ENCODE peak calls at places on chromosomes 5 and 9, in four cellular contexts. S is GM12878, E is SK-N-SH, R is HepG2. F is an unnamed sample.

GRCh38 chr5:131589510-131590348 is 45.3 kb downstream of the RAPGEF6 start:
- DNase-seq in S (peak; percentile 23), E (peak; percentile 83), R (peak; percentile 60), F (peak; percentile 29)

GRCh38 chr5:95886340-95887044 is 64.0 kb upstream of the GLRX start:
- DNase-seq in S (no peak), E (no peak), R (no peak), F (no peak)

GRCh38 chr5:1254196-1254595 is 29.0 kb downstream of the SLC6A18 start:
- DNase-seq in S (no peak), E (no peak), R (no peak), F (no peak)

GRCh38 chr5:16160706-16161105 is 18.9 kb downstream of the MARCHF11 start:
- DNase-seq in S (peak; percentile 2), E (no peak), R (peak; percentile 60), F (peak; percentile 59)

GRCh38 chr9:35811364-35812024 is 568 bp downstream of the SPAG8 start:
- DNase-seq in S (no peak), E (no peak), R (no peak), F (no peak)

GRCh38 chr9:5441043-5441442 is 3.3 kb upstream of the PLGRKT start:
- DNase-seq in S (no peak), E (no peak), R (no peak), F (no peak)

GRCh38 chr9:69054989-69055388 is 19.4 kb downstream of the FXN start:
- DNase-seq in S (no peak), E (no peak), R (no peak), F (no peak)

GRCh38 chr5:14399054-14399657 is 182.4 kb upstream of the OTULINL start:
- DNase-seq in S (no peak), E (peak; percentile 56), R (peak; percentile 28), F (peak; percentile 49)

GRCh38 chr5:91126448-91126847 is 256.7 kb downstream of the ARRDC3 start:
- DNase-seq in S (no peak), E (no peak), R (no peak), F (no peak)

GRCh38 chr5:10199700-10200099 is 50.0 kb downstream of the ATPSCKMT start:
- DNase-seq in S (no peak), E (no peak), R (no peak), F (no peak)

GRCh38 chr9:106964822-106965525 is 102.0 kb downstream of the ZNF462 start:
- DNase-seq in S (no peak), E (no peak), R (no peak), F (no peak)

GRCh38 chr9:117305454-117305853 is 109.4 kb downstream of the ASTN2 start:
- DNase-seq in S (no peak), E (no peak), R (no peak), F (no peak)

GRCh38 chr5:111603446-111603827 is 91.1 kb upstream of the STARD4 start:
- DNase-seq in S (no peak), E (no peak), R (no peak), F (no peak)

GRCh38 chr5:118327389-118327788 is 661.0 kb downstream of the DTWD2 start:
- DNase-seq in S (no peak), E (no peak), R (no peak), F (no peak)

GRCh38 chr9:95813923-95814322 is 61.6 kb upstream of the ERCC6L2 start:
- DNase-seq in S (no peak), E (no peak), R (no peak), F (no peak)

GRCh38 chr5:1329111-1329579 is 15.8 kb downstream of the CLPTM1L start:
- DNase-seq in S (no peak), E (no peak), R (no peak), F (no peak)

GRCh38 chr9:84974790-84975189 is 305.3 kb downstream of the NTRK2 start:
- DNase-seq in S (no peak), E (no peak), R (no peak), F (no peak)

GRCh38 chr5:66876266-66876807 is 280.1 kb downstream of the MAST4 start:
- DNase-seq in S (no peak), E (no peak), R (no peak), F (no peak)

GRCh38 chr5:113060410-113061025 is 83.9 kb downstream of the DCP2 start:
- DNase-seq in S (no peak), E (no peak), R (no peak), F (no peak)

GRCh38 chr5:55771175-55771655 is 33.4 kb downstream of the DDX4 start:
- DNase-seq in S (no peak), E (no peak), R (no peak), F (no peak)

GRCh38 chr5:2008851-2009629 is 126.3 kb upstream of the IRX4 start:
- DNase-seq in S (no peak), E (no peak), R (no peak), F (no peak)

GRCh38 chr9:34684145-34684544 is 6.9 kb downstream of the CCL19 start:
- DNase-seq in S (no peak), E (no peak), R (no peak), F (no peak)

DNA sequence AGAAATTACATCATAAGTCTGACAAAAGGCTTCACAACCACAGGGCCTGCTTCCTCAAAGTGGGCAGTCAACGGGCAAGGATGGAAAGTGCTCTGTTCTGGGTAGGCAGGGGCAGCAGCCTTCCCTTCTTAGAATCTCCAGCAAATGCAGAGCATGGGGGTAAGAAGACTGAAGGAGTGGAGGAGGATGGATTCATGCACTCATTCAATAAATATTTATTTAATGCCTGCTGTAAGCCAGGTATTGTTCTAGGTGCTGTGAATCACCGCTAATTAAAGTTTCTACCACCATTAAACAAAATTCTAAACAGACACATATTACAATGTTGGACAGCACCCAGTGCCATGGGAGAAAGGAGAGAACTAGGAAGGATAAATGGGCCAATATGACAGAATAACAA is 195.6 kb downstream of the ELAVL2 start:
- DNase-seq in S (no peak), E (no peak), R (no peak), F (no peak)
- TF ChIP-seq NFIC in S (no peak), E (no peak), R (no peak), F (no peak)

GRCh38 chr5:174970502-174970901 is 246.1 kb downstream of the MSX2 start:
- DNase-seq in S (no peak), E (no peak), R (no peak), F (no peak)

GRCh38 chr5:174972291-174972690 is 247.9 kb downstream of the MSX2 start:
- DNase-seq in S (no peak), E (no peak), R (no peak), F (no peak)
- TF ChIP-seq NFIC in S (no peak), E (no peak), R (no peak), F (no peak)

DNA sequence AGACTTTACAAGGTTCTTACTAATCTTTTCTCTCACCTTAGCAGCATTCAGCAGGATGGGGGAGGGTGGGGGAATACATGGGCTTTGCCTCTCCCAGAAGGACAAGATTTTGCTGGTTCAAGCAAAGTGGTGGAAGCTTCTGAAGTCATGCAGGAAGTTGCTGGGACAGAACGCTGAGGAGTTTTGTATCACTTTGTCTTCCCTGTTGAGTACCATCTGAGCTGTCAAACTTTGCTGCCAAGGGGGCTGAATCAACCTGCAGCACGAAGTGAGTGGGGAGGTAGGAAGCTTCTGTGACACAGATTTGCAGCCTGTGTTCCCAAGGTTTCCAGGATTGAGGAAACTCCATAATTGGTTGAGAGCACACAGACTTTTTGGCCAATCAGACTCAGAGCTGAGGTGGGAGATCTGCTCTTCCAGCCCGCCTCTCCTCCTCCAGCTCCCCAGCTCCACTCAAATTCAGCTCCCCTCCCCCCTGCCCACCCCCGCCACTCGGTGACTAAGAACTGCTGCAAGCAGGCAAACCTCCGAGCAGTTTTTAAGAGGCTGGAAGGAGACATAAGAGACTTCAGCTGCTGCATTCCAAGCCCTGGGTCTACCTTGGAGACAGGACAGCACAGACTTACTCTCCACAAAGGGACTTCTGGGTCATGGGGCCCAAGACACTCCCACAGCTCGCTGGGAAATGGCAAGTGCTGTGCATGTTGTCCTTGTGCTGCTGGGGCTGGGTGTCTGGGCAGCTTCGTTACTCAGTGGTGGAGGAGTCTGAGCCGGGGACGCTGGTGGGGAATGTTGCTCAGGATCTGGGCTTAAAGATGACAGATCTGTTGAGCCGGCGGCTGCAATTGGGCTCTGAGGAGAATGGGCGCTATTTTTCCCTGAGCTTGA is at the start of gene PCDHGC5:
- DNase-seq in S (no peak), E (no peak), R (no peak), F (no peak)
- TF ChIP-seq NFIC in S (no peak), E (no peak), R (no peak), F (no peak)

DNA sequence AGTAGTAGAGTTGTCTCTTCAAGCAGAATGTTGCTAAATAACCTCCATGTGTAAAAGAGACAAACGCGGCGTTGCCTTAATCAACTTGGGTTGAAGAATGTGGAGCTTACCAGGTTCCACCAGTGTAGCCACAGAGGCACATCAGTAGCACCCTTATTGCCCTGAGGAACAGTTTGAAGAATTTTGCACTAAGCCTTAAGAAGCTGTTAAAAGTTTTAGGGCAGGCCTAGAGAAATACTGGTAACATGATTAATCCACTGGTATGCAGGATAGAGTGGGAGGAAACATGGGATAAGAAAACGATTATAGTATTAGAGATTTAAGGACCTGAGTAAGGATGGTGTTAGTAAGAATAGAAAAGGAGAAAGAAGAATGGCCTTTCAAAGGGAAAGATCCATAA is 100.6 kb downstream of the ZCCHC7 start:
- DNase-seq in S (no peak), E (no peak), R (no peak), F (no peak)
- TF ChIP-seq NFIC in S (no peak), E (no peak), R (no peak), F (no peak)

GRCh38 chr5:87277279-87277835 is 9.7 kb downstream of the RASA1 start:
- DNase-seq in S (no peak), E (no peak), R (no peak), F (no peak)

GRCh38 chr5:87276655-87277054 is 9.0 kb downstream of the RASA1 start:
- DNase-seq in S (no peak), E (no peak), R (no peak), F (no peak)

GRCh38 chr5:87282254-87282653 is 14.6 kb downstream of the RASA1 start:
- DNase-seq in S (no peak), E (no peak), R (no peak), F (no peak)
- TF ChIP-seq NFIC in S (no peak), E (no peak), R (no peak), F (no peak)

GRCh38 chr5:61732376-61732775 is 400.3 kb downstream of the ZSWIM6 start:
- DNase-seq in S (no peak), E (no peak), R (no peak), F (no peak)

GRCh38 chr5:61735531-61735930 is 403.5 kb downstream of the ZSWIM6 start:
- DNase-seq in S (no peak), E (no peak), R (no peak), F (no peak)

GRCh38 chr5:61732796-61733195 is 400.7 kb downstream of the ZSWIM6 start:
- DNase-seq in S (no peak), E (no peak), R (no peak), F (no peak)

GRCh38 chr5:61734966-61735365 is 402.9 kb downstream of the ZSWIM6 start:
- DNase-seq in S (no peak), E (no peak), R (no peak), F (no peak)

DNA sequence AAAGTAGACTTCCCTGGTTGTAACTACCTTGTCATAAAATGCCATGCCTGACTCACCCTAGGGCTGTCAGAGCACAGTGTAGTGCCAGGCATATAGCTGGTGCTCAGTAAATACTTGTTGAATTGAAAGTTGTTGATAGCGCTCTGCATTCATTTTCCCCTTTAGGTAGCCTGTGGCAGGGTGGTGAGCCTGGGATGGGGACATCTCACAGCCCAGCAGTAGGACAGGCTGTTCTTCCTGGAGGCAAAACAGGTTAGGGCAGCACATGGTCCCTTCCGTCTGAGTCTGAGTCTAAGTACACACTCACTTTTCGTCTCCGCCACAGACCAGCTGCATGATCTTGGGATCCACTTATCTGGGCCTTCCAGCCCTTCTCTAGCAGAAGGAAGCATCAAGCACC is 401.9 kb downstream of the ZSWIM6 start:
- DNase-seq in S (no peak), E (no peak), R (no peak), F (no peak)
- TF ChIP-seq NFIC in S (no peak), E (no peak), R (no peak), F (no peak)

F was measured in K562.